ENCODE peak calls at places on chromosomes 7 and 10, in seven cellular contexts. One of them, this sample, is unnamed.

GRCh38 chr7:32335107-32335506 is 155.1 kb downstream of the LSM5 start:
- DNase-seq in fibroblast of pulmonary artery: peak
- DNase-seq in endothelial cell of umbilical vein: no peak
- DNase-seq in HL-60: no peak
- DNase-seq in CD8-positive, alpha-beta T cell: no peak
- DNase-seq in uterus: no peak
- DNase-seq in activated CD8-positive, alpha-beta T cell treated with anti-CD3 and anti-CD28 coated beads for 36 hours: no peak
- DNase-seq in this sample: no peak

GRCh38 chr10:71230656-71231025 is 18.3 kb downstream of the UNC5B start:
- DNase-seq in endothelial cell of umbilical vein: no peak
- DNase-seq in CD8-positive, alpha-beta T cell: no peak
- DNase-seq in activated CD8-positive, alpha-beta T cell treated with anti-CD3 and anti-CD28 coated beads for 36 hours: no peak
- DNase-seq in HL-60: no peak
- DNase-seq in fibroblast of pulmonary artery: peak
- DNase-seq in uterus: no peak
- DNase-seq in this sample: no peak

GRCh38 chr10:104262055-104262454 is 6.9 kb upstream of the GSTO2 start:
- DNase-seq in CD8-positive, alpha-beta T cell: no peak
- DNase-seq in fibroblast of pulmonary artery: no peak
- DNase-seq in endothelial cell of umbilical vein: no peak
- DNase-seq in HL-60: no peak
- DNase-seq in uterus: no peak
- DNase-seq in activated CD8-positive, alpha-beta T cell treated with anti-CD3 and anti-CD28 coated beads for 36 hours: no peak
- DNase-seq in this sample: no peak

GRCh38 chr7:65509368-65510186 is 135.9 kb downstream of the ZNF92 start:
- DNase-seq in uterus: no peak
- DNase-seq in endothelial cell of umbilical vein: no peak
- DNase-seq in fibroblast of pulmonary artery: no peak
- DNase-seq in activated CD8-positive, alpha-beta T cell treated with anti-CD3 and anti-CD28 coated beads for 36 hours: no peak
- DNase-seq in CD8-positive, alpha-beta T cell: peak
- DNase-seq in HL-60: no peak
- DNase-seq in this sample: no peak

GRCh38 chr10:63247771-63248170 is 114.6 kb downstream of the NRBF2 start:
- DNase-seq in CD8-positive, alpha-beta T cell: no peak
- DNase-seq in HL-60: no peak
- DNase-seq in endothelial cell of umbilical vein: peak
- DNase-seq in activated CD8-positive, alpha-beta T cell treated with anti-CD3 and anti-CD28 coated beads for 36 hours: no peak
- DNase-seq in uterus: no peak
- DNase-seq in fibroblast of pulmonary artery: no peak
- DNase-seq in this sample: no peak

GRCh38 chr7:157785021-157785441 is 448.2 kb downstream of the DNAJB6 start:
- DNase-seq in endothelial cell of umbilical vein: no peak
- DNase-seq in HL-60: no peak
- DNase-seq in uterus: no peak
- DNase-seq in fibroblast of pulmonary artery: no peak
- DNase-seq in activated CD8-positive, alpha-beta T cell treated with anti-CD3 and anti-CD28 coated beads for 36 hours: no peak
- DNase-seq in CD8-positive, alpha-beta T cell: no peak
- DNase-seq in this sample: no peak

GRCh38 chr7:132410385-132410784 is 165.9 kb downstream of the PLXNA4 start:
- DNase-seq in CD8-positive, alpha-beta T cell: no peak
- DNase-seq in endothelial cell of umbilical vein: peak
- DNase-seq in activated CD8-positive, alpha-beta T cell treated with anti-CD3 and anti-CD28 coated beads for 36 hours: no peak
- DNase-seq in HL-60: no peak
- DNase-seq in fibroblast of pulmonary artery: peak
- DNase-seq in uterus: peak
- DNase-seq in this sample: no peak

GRCh38 chr7:44867073-44867990 is 18.0 kb downstream of the PURB start:
- DNase-seq in fibroblast of pulmonary artery: peak
- DNase-seq in HL-60: no peak
- DNase-seq in uterus: peak
- DNase-seq in activated CD8-positive, alpha-beta T cell treated with anti-CD3 and anti-CD28 coated beads for 36 hours: peak
- DNase-seq in CD8-positive, alpha-beta T cell: no peak
- DNase-seq in endothelial cell of umbilical vein: peak
- DNase-seq in this sample: no peak

GRCh38 chr7:44881610-44882009 is 3.7 kb downstream of the PURB start:
- DNase-seq in uterus: no peak
- DNase-seq in CD8-positive, alpha-beta T cell: no peak
- DNase-seq in endothelial cell of umbilical vein: peak
- DNase-seq in HL-60: no peak
- DNase-seq in activated CD8-positive, alpha-beta T cell treated with anti-CD3 and anti-CD28 coated beads for 36 hours: no peak
- DNase-seq in fibroblast of pulmonary artery: peak
- DNase-seq in this sample: no peak

GRCh38 chr7:5606235-5606634 is 175.2 kb downstream of the RNF216 start:
- DNase-seq in fibroblast of pulmonary artery: no peak
- DNase-seq in HL-60: no peak
- DNase-seq in endothelial cell of umbilical vein: no peak
- DNase-seq in activated CD8-positive, alpha-beta T cell treated with anti-CD3 and anti-CD28 coated beads for 36 hours: no peak
- DNase-seq in CD8-positive, alpha-beta T cell: no peak
- DNase-seq in uterus: no peak
- DNase-seq in this sample: no peak

GRCh38 chr10:130038611-130039109 is 72.0 kb downstream of the C10orf143 start:
- DNase-seq in fibroblast of pulmonary artery: no peak
- DNase-seq in uterus: no peak
- DNase-seq in activated CD8-positive, alpha-beta T cell treated with anti-CD3 and anti-CD28 coated beads for 36 hours: no peak
- DNase-seq in CD8-positive, alpha-beta T cell: no peak
- DNase-seq in HL-60: no peak
- DNase-seq in endothelial cell of umbilical vein: no peak
- DNase-seq in this sample: no peak

GRCh38 chr7:4962872-4963775 is 4.1 kb upstream of the MMD2 start:
- DNase-seq in uterus: no peak
- DNase-seq in endothelial cell of umbilical vein: no peak
- DNase-seq in fibroblast of pulmonary artery: no peak
- DNase-seq in activated CD8-positive, alpha-beta T cell treated with anti-CD3 and anti-CD28 coated beads for 36 hours: no peak
- DNase-seq in CD8-positive, alpha-beta T cell: no peak
- DNase-seq in HL-60: no peak
- DNase-seq in this sample: no peak

GRCh38 chr10:132708441-132708840 is 77.5 kb downstream of the NKX6-2 start:
- DNase-seq in activated CD8-positive, alpha-beta T cell treated with anti-CD3 and anti-CD28 coated beads for 36 hours: no peak
- DNase-seq in CD8-positive, alpha-beta T cell: no peak
- DNase-seq in HL-60: no peak
- DNase-seq in fibroblast of pulmonary artery: no peak
- DNase-seq in endothelial cell of umbilical vein: no peak
- DNase-seq in uterus: no peak
- DNase-seq in this sample: no peak

GRCh38 chr10:44759122-44759521 is 152.0 kb upstream of the TMEM72 start:
- DNase-seq in activated CD8-positive, alpha-beta T cell treated with anti-CD3 and anti-CD28 coated beads for 36 hours: no peak
- DNase-seq in fibroblast of pulmonary artery: no peak
- DNase-seq in HL-60: no peak
- DNase-seq in endothelial cell of umbilical vein: no peak
- DNase-seq in CD8-positive, alpha-beta T cell: no peak
- DNase-seq in uterus: no peak
- DNase-seq in this sample: no peak

GRCh38 chr7:50826371-50827172 is 43.9 kb upstream of the GRB10 start:
- DNase-seq in fibroblast of pulmonary artery: peak
- DNase-seq in uterus: no peak
- DNase-seq in activated CD8-positive, alpha-beta T cell treated with anti-CD3 and anti-CD28 coated beads for 36 hours: peak
- DNase-seq in endothelial cell of umbilical vein: peak
- DNase-seq in HL-60: peak
- DNase-seq in CD8-positive, alpha-beta T cell: no peak
- DNase-seq in this sample: no peak

GRCh38 chr7:99955247-99955646 is 20.6 kb downstream of the AZGP1 start:
- DNase-seq in activated CD8-positive, alpha-beta T cell treated with anti-CD3 and anti-CD28 coated beads for 36 hours: no peak
- DNase-seq in fibroblast of pulmonary artery: no peak
- DNase-seq in HL-60: no peak
- DNase-seq in uterus: no peak
- DNase-seq in endothelial cell of umbilical vein: no peak
- DNase-seq in CD8-positive, alpha-beta T cell: no peak
- DNase-seq in this sample: no peak

GRCh38 chr10:106182542-106182941 is 982.0 kb downstream of the SORCS1 start:
- DNase-seq in activated CD8-positive, alpha-beta T cell treated with anti-CD3 and anti-CD28 coated beads for 36 hours: no peak
- DNase-seq in uterus: no peak
- DNase-seq in endothelial cell of umbilical vein: no peak
- DNase-seq in CD8-positive, alpha-beta T cell: no peak
- DNase-seq in HL-60: no peak
- DNase-seq in fibroblast of pulmonary artery: no peak
- DNase-seq in this sample: no peak

GRCh38 chr7:8125680-8126444 is 136.1 kb downstream of the ICA1 start:
- DNase-seq in fibroblast of pulmonary artery: no peak
- DNase-seq in activated CD8-positive, alpha-beta T cell treated with anti-CD3 and anti-CD28 coated beads for 36 hours: peak
- DNase-seq in uterus: no peak
- DNase-seq in HL-60: no peak
- DNase-seq in endothelial cell of umbilical vein: no peak
- DNase-seq in CD8-positive, alpha-beta T cell: peak
- DNase-seq in this sample: no peak

GRCh38 chr10:87864497-87865059 is 1.2 kb downstream of the PTEN start:
- DNase-seq in HL-60: no peak
- DNase-seq in uterus: no peak
- DNase-seq in CD8-positive, alpha-beta T cell: no peak
- DNase-seq in endothelial cell of umbilical vein: peak
- DNase-seq in activated CD8-positive, alpha-beta T cell treated with anti-CD3 and anti-CD28 coated beads for 36 hours: no peak
- DNase-seq in fibroblast of pulmonary artery: no peak
- DNase-seq in this sample: no peak

DNA sequence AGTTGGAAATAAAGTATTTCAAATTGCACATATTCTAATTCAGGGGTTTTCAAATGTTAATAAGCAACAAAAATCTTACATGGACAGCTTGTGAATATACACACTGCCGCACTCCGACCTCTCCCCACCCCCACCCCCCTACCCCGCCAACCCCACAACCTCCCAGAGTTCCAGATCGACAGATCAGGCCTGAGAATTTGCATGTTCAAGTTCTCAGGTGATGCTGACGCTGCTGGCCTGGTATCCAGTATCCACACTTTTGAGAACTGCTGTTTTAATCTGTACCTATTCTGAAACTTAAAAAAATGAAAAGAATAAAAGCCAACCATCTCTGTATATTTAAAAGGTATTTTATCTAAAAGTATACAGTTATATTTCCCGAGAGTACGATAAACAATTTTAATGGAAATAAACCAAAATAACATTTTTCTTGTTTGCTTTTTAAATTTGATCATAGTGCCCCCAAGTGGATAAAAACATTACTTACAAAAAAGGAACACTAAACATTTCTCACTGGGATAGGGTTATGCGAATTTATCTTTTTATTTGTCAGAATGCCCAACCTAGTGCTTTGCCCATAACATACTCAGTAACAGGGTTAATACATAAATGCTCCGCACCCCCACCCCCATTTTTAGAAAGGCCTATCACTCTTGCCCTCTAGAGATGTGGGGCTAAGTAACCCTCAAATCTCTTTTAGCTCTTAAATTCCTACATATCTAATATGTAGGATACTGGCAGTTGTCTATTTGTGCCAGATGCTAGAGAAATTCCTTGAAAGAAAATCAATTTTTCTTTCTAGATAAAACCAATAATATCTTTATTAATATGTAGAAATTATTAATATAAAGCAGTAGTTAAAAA is 166.3 kb downstream of the RNF133 start:
- DNase-seq in endothelial cell of umbilical vein: peak
- DNase-seq in fibroblast of pulmonary artery: peak
- DNase-seq in HL-60: no peak
- DNase-seq in activated CD8-positive, alpha-beta T cell treated with anti-CD3 and anti-CD28 coated beads for 36 hours: no peak
- DNase-seq in CD8-positive, alpha-beta T cell: no peak
- DNase-seq in uterus: no peak
- DNase-seq in this sample: no peak
- TF ChIP-seq CTCF in endothelial cell of umbilical vein: peak
- TF ChIP-seq CTCF in fibroblast of pulmonary artery: peak
- TF ChIP-seq CTCF in HL-60: peak
- TF ChIP-seq CTCF in activated CD8-positive, alpha-beta T cell treated with anti-CD3 and anti-CD28 coated beads for 36 hours: peak
- TF ChIP-seq CTCF in CD8-positive, alpha-beta T cell: no peak
- TF ChIP-seq CTCF in uterus: no peak
- TF ChIP-seq CTCF in this sample: peak

GRCh38 chr7:130672146-130672545 is 3.6 kb upstream of the COPG2 start:
- DNase-seq in endothelial cell of umbilical vein: no peak
- DNase-seq in CD8-positive, alpha-beta T cell: no peak
- DNase-seq in fibroblast of pulmonary artery: no peak
- DNase-seq in activated CD8-positive, alpha-beta T cell treated with anti-CD3 and anti-CD28 coated beads for 36 hours: no peak
- DNase-seq in HL-60: no peak
- DNase-seq in uterus: no peak
- DNase-seq in this sample: no peak
- TF ChIP-seq CTCF in endothelial cell of umbilical vein: no peak
- TF ChIP-seq CTCF in CD8-positive, alpha-beta T cell: no peak
- TF ChIP-seq CTCF in fibroblast of pulmonary artery: no peak
- TF ChIP-seq CTCF in activated CD8-positive, alpha-beta T cell treated with anti-CD3 and anti-CD28 coated beads for 36 hours: no peak
- TF ChIP-seq CTCF in HL-60: no peak
- TF ChIP-seq CTCF in uterus: no peak
- TF ChIP-seq CTCF in this sample: no peak

DNA sequence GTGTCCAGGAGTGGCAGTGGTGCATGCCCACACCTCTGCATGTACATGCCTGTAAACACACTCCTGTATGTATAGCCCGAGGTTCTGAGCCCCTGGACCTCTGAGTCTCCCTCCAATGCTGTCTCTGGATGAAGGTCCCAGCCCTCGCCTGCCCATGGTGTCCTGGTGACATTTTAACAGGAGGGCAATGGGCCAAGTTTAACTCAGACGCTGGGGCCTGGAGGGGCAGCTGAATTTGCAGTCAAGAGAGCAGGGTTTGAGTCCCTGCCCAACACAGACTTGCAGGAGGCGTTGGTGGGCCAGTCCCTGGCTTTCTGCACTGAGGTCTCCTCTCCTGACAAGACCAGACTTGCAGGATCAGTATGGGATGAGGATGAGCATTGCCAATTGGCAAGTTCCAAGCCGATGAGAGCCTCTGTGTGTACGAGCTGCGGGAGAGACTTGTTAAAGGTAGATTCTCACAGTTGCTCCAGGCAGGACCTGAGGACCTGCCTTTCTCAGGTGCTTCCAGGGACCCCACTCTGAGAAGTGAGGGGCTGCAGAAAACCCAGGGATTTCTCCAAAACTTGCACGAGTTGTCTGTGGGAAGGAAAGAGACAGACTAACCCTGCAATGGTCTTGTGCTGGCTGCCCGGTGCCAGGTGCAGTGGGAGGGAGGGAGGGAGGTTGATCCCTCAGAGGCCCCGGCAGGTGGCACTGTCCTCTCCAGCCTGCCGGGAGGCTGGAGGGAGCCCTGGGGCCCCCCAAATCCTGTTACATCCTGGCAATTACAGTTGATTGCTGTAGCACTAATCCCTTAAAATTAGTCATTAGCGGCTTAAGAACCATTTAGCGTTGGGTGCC is 142.0 kb downstream of the ELFN1 start:
- DNase-seq in endothelial cell of umbilical vein: no peak
- DNase-seq in HL-60: no peak
- DNase-seq in fibroblast of pulmonary artery: no peak
- DNase-seq in activated CD8-positive, alpha-beta T cell treated with anti-CD3 and anti-CD28 coated beads for 36 hours: no peak
- DNase-seq in CD8-positive, alpha-beta T cell: no peak
- DNase-seq in uterus: no peak
- DNase-seq in this sample: peak
- TF ChIP-seq CTCF in endothelial cell of umbilical vein: no peak
- TF ChIP-seq CTCF in HL-60: peak
- TF ChIP-seq CTCF in fibroblast of pulmonary artery: no peak
- TF ChIP-seq CTCF in activated CD8-positive, alpha-beta T cell treated with anti-CD3 and anti-CD28 coated beads for 36 hours: peak
- TF ChIP-seq CTCF in CD8-positive, alpha-beta T cell: no peak
- TF ChIP-seq CTCF in uterus: no peak
- TF ChIP-seq CTCF in this sample: peak

GRCh38 chr10:64430690-64431323 is 909.6 kb downstream of the REEP3 start:
- DNase-seq in fibroblast of pulmonary artery: peak
- DNase-seq in HL-60: no peak
- DNase-seq in activated CD8-positive, alpha-beta T cell treated with anti-CD3 and anti-CD28 coated beads for 36 hours: peak
- DNase-seq in uterus: no peak
- DNase-seq in endothelial cell of umbilical vein: peak
- DNase-seq in CD8-positive, alpha-beta T cell: no peak
- DNase-seq in this sample: no peak
- TF ChIP-seq CTCF in fibroblast of pulmonary artery: peak
- TF ChIP-seq CTCF in HL-60: peak
- TF ChIP-seq CTCF in activated CD8-positive, alpha-beta T cell treated with anti-CD3 and anti-CD28 coated beads for 36 hours: no peak
- TF ChIP-seq CTCF in uterus: no peak
- TF ChIP-seq CTCF in endothelial cell of umbilical vein: no peak
- TF ChIP-seq CTCF in CD8-positive, alpha-beta T cell: no peak
- TF ChIP-seq CTCF in this sample: peak

GRCh38 chr10:107409517-107409916 is 245.0 kb upstream of the SORCS1 start:
- DNase-seq in CD8-positive, alpha-beta T cell: no peak
- DNase-seq in uterus: no peak
- DNase-seq in activated CD8-positive, alpha-beta T cell treated with anti-CD3 and anti-CD28 coated beads for 36 hours: no peak
- DNase-seq in fibroblast of pulmonary artery: peak
- DNase-seq in endothelial cell of umbilical vein: no peak
- DNase-seq in HL-60: no peak
- DNase-seq in this sample: no peak
- TF ChIP-seq CTCF in CD8-positive, alpha-beta T cell: no peak
- TF ChIP-seq CTCF in uterus: no peak
- TF ChIP-seq CTCF in activated CD8-positive, alpha-beta T cell treated with anti-CD3 and anti-CD28 coated beads for 36 hours: no peak
- TF ChIP-seq CTCF in fibroblast of pulmonary artery: peak
- TF ChIP-seq CTCF in endothelial cell of umbilical vein: no peak
- TF ChIP-seq CTCF in HL-60: peak
- TF ChIP-seq CTCF in this sample: peak